ENCODE peak calls at places on chromosomes 5 and 9, in four cellular contexts. S, I, H and K are unnamed samples.

GRCh38 chr5:14204785-14205321 is 61.7 kb downstream of the TRIO start:
- DNase-seq in S (peak; percentile 47), I (peak; percentile 94), H (no peak), K (no peak)

GRCh38 chr5:174504266-174504726 is 220.1 kb upstream of the MSX2 start:
- DNase-seq in S (no peak), I (peak; percentile 30), H (no peak), K (no peak)

GRCh38 chr9:97277953-97278352 is 29.5 kb upstream of the CCDC180 start:
- DNase-seq in S (no peak), I (no peak), H (no peak), K (no peak)

GRCh38 chr9:81685763-81686613 is 3.4 kb downstream of the TLE1 start:
- DNase-seq in S (no peak), I (peak; percentile 57), H (no peak), K (no peak)

GRCh38 chr9:5357431-5358105 is 17.9 kb upstream of the RLN1 start:
- DNase-seq in S (no peak), I (no peak), H (no peak), K (no peak)

GRCh38 chr5:150658699-150659265 is 2.3 kb upstream of the MYOZ3 start:
- DNase-seq in S (no peak), I (no peak), H (no peak), K (no peak)

GRCh38 chr9:13942695-13943094 is 371.2 kb downstream of the NFIB start:
- DNase-seq in S (no peak), I (peak; percentile 95), H (no peak), K (no peak)

GRCh38 chr5:179126506-179126991 is 66.4 kb downstream of the ZNF354C start:
- DNase-seq in S (no peak), I (no peak), H (no peak), K (peak; percentile 62)

DNA sequence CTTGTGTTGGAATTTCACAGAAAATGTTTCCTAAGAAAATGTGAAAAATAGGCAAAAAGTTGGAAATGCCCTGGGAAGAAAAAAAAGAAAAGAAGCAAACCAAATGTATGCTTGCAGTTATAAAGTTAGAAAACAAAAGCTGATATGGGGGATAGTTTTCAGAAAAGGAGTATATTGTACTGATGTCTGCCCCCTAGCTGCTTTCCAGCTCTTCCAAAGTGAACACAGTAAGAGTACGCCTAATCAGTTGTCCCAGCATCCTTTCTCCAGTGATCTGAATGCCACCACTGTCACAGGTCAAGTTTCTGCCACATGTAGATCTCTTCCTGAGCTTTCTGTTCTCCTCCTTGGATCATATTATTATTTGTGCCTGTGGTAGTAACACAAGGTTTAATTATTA is 5.8 kb downstream of the TYRP1 start:
- DNase-seq in S (no peak), I (peak; percentile 45), H (no peak), K (no peak)
- TF ChIP-seq CTCF in S (no peak), I (peak; percentile 53), H (no peak), K (no peak)

DNA sequence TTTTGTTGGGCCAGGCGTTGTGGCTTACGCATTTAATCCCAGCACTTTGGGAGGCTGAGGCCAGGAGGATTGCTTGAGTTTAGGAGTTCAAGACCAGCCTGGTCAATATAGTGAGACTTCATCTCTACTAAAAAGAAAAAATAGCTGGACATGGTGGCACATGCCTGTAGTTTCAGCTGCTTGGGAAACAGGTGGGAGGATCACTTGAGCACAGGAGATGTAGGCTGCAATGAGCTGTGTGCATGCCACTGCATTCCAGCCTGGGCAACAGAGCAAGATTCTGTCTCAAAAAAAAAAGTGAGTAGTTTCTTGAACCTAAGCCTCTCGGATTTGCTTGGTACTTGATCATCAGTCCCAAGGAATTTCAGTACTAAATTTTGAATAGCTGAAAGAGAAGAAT is 26.9 kb downstream of the G3BP1 start:
- DNase-seq in S (no peak), I (no peak), H (no peak), K (no peak)
- TF ChIP-seq CTCF in S (no peak), I (no peak), H (no peak), K (no peak)

GRCh38 chr9:131837316-131837715 is 97.4 kb upstream of the RAPGEF1 start:
- DNase-seq in S (no peak), I (no peak), H (no peak), K (no peak)
- TF ChIP-seq CTCF in S (no peak), I (no peak), H (no peak), K (peak; percentile 32)

GRCh38 chr5:140821375-140822280 is at the start of gene PCDHA5:
- DNase-seq in S (peak; percentile 52), I (peak; percentile 18), H (no peak), K (no peak)
- TF ChIP-seq CTCF in S (peak; percentile 93), I (peak; percentile 42), H (no peak), K (no peak)

DNA sequence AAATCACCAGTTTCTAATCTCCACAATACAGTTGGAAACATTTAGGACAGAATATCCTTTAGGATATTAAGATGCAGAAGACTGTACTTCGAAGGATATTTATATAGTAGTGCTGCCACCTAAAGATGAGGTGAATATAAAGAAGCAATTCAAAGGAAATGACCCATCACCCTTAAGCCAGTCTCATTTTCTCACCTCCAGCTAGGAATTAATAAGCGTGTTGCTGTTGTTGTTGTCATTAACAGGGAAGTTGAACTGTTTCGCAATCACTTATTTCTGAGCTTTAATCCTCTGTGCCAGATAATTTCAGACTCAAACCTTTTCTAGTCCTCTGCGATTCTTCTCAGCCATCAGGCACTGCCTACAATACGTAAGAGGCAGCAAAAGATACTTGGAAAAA is 7.8 kb upstream of the PURA start:
- DNase-seq in S (peak; percentile 20), I (no peak), H (no peak), K (no peak)
- TF ChIP-seq CTCF in S (peak; percentile 57), I (no peak), H (no peak), K (no peak)

GRCh38 chr5:307794-308579 is 13.5 kb upstream of the AHRR start:
- DNase-seq in S (no peak), I (no peak), H (no peak), K (peak; percentile 55)

GRCh38 chr5:310941-311434 is 10.5 kb upstream of the AHRR start:
- DNase-seq in S (no peak), I (peak; percentile 76), H (no peak), K (no peak)

GRCh38 chr5:310516-310915 is 11.0 kb upstream of the AHRR start:
- DNase-seq in S (no peak), I (no peak), H (no peak), K (no peak)

GRCh38 chr5:307306-307705 is 14.2 kb upstream of the AHRR start:
- DNase-seq in S (no peak), I (no peak), H (no peak), K (peak; percentile 34)

GRCh38 chr5:308672-309271 is 12.7 kb upstream of the AHRR start:
- DNase-seq in S (no peak), I (peak; percentile 58), H (no peak), K (peak; percentile 51)
- TF ChIP-seq CTCF in S (no peak), I (peak; percentile 43), H (no peak), K (peak; percentile 57)

DNA sequence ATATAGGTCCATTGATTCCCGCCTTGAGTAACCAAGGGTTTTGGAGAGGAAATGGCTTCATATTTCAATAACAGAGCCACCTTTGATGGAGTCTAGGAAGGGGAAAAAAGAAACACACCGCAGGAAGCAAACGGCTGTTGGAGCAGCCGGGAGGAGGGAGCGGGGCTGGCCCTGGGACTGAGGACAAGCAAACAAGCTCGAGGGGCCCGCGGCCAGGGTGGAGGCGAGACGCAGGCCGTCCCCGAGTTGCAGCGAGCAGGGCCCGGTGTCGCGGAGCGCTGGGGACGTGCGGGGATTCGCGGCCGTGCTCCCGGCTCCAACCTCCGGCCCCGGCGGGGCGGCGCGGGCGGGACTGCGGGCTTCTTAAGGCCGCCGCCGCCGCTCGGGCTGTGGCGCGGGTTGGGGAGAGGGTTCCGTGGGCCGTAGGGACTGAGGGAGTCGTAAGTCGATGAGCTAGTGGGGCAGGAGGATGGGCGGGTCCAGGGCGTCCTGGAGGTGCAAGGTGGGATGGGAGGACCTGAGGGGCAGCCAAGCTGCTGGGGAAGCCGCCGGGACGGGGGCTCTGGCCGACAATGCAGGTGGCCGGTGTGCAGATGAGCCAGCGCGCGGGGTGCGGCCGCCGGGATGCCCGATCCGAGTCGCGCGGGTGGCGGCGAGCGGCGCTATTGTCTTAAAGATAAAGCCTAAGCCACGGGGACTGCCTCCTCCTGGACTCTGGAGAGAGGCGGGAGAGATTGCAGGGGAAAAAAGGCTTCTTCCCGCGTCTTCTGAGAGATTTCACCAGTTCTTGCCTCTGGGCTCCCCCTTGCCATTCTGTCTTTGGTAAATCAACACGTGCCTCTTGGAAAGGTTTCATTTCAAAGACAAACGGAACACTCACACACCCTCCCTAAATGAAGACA is 1.5 kb upstream of the HAPLN1 start:
- DNase-seq in S (no peak), I (peak; percentile 70), H (no peak), K (peak; percentile 86)
- TF ChIP-seq CTCF in S (no peak), I (peak; percentile 36), H (no peak), K (peak; percentile 57)

DNA sequence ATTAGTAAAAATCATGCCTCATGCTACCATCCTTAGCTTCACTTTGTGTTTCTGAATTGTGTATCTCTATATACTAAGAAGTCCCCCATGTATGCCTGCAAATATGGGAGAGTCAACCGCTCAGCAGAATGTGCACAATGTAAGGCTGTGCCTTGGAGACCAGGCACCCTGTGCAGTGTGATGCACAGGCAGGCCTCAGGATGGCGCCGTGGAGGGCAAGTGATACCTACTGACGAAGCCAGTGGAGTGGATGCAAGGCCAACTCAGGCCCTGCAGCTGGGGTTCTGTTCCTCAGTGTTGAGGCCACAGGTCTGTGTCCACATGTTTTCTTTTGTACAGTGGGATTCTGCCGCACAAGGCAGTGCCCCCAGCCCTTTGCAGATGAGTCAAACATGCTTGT is 28.4 kb downstream of the SYK start:
- DNase-seq in S (peak; percentile 51), I (no peak), H (no peak), K (peak; percentile 60)
- TF ChIP-seq CTCF in S (peak; percentile 65), I (no peak), H (no peak), K (no peak)

GRCh38 chr9:132575811-132576210 is 6.6 kb upstream of the BARHL1 start:
- DNase-seq in S (no peak), I (no peak), H (no peak), K (no peak)

GRCh38 chr9:132577119-132577518 is 5.3 kb upstream of the BARHL1 start:
- DNase-seq in S (no peak), I (no peak), H (no peak), K (no peak)

GRCh38 chr9:132571806-132572600 is 10.4 kb upstream of the BARHL1 start:
- DNase-seq in S (no peak), I (no peak), H (no peak), K (no peak)

GRCh38 chr9:132572921-132573320 is 9.5 kb upstream of the BARHL1 start:
- DNase-seq in S (no peak), I (peak; percentile 15), H (no peak), K (no peak)

GRCh38 chr9:132575005-132575609 is 7.3 kb upstream of the BARHL1 start:
- DNase-seq in S (peak; percentile 79), I (peak; percentile 78), H (no peak), K (peak; percentile 88)
- TF ChIP-seq CTCF in S (peak; percentile 89), I (peak; percentile 81), H (no peak), K (peak; percentile 94)